ENCODE peak calls at places on chromosomes 4 and X, in eight cellular contexts. N is stomach, R is posterior cingulate gyrus, M is head of caudate nucleus, Y is ureter, C is hepatocyte, K is HS-5, P is thyroid gland. Z is an unnamed sample.

GRCh38 chrX:140317462-140317861 is 187.4 kb downstream of the SOX3 start:
- DNase-seq in N (no peak), R (no peak), M (no peak), Y (no peak), C (no peak), K (no peak), P (no peak), Z (no peak)

GRCh38 chr4:1578301-1578781 is 105.8 kb downstream of the FAM53A start:
- DNase-seq in N (no peak), R (no peak), M (no peak), Y (no peak), C (no peak), K (no peak), P (peak), Z (no peak)

GRCh38 chrX:65828599-65828998 is 161.1 kb downstream of the MSN start:
- DNase-seq in N (no peak), R (no peak), M (no peak), Y (no peak), C (no peak), K (no peak), P (no peak), Z (no peak)

GRCh38 chr4:89277412-89277811 is 30.2 kb downstream of the GPRIN3 start:
- DNase-seq in N (no peak), R (no peak), M (no peak), Y (no peak), C (no peak), K (no peak), P (no peak), Z (no peak)

GRCh38 chr4:124321370-124321769 is 391.2 kb downstream of the ANKRD50 start:
- DNase-seq in N (no peak), R (no peak), M (no peak), Y (no peak), C (no peak), K (no peak), P (no peak), Z (no peak)

GRCh38 chr4:145804134-145804533 is 124.2 kb downstream of the C4orf51 start:
- DNase-seq in N (no peak), R (no peak), M (no peak), Y (peak), C (peak), K (peak), P (peak), Z (no peak)

GRCh38 chr4:114547340-114548134 is 51.1 kb upstream of the UGT8 start:
- DNase-seq in N (no peak), R (no peak), M (no peak), Y (no peak), C (no peak), K (no peak), P (no peak), Z (no peak)

GRCh38 chrX:112147206-112147605 is 64.6 kb upstream of the TRPC5 start:
- DNase-seq in N (no peak), R (peak), M (no peak), Y (no peak), C (peak), K (no peak), P (peak), Z (peak)

GRCh38 chr4:4524364-4524763 is 17.5 kb downstream of the STX18 start:
- DNase-seq in N (no peak), R (no peak), M (no peak), Y (no peak), C (no peak), K (no peak), P (peak), Z (no peak)

GRCh38 chr4:14000091-14000814 is 372.7 kb upstream of the BOD1L1 start:
- DNase-seq in N (no peak), R (no peak), M (no peak), Y (no peak), C (no peak), K (no peak), P (no peak), Z (peak)

Z was measured in testis.